ENCODE peak calls at places on chromosomes 11 and 22, in seven cellular contexts. W, P, Y, V, N, Z and K are unnamed samples.

GRCh38 chr22:45105281-45105700 is 58.4 kb upstream of the NUP50 start:
- DNase-seq in V (no peak), P (no peak), N (peak), W (no peak), Z (peak), Y (no peak), K (no peak)

GRCh38 chr11:119373917-119374631 is 7.4 kb downstream of the USP2 start:
- DNase-seq in P (peak), V (peak), N (peak), Y (peak), W (no peak), Z (peak), K (no peak)

GRCh38 chr11:83147895-83148294 is 9.0 kb upstream of the PCF11 start:
- DNase-seq in Z (no peak), V (no peak), N (no peak), Y (no peak), P (no peak), W (no peak), K (no peak)

GRCh38 chr11:106761240-106761639 is 257.0 kb downstream of the GUCY1A2 start:
- DNase-seq in Z (no peak), W (no peak), Y (no peak), N (no peak), V (no peak), P (no peak), K (no peak)

GRCh38 chr22:48739348-48740085 is 1088.2 kb downstream of the BRD1 start:
- DNase-seq in V (no peak), P (no peak), W (no peak), Z (no peak), N (no peak), Y (no peak), K (no peak)

GRCh38 chr11:27646051-27646818 is 54.0 kb downstream of the BDNF start:
- DNase-seq in Z (no peak), W (no peak), N (no peak), V (no peak), Y (no peak), P (no peak), K (no peak)

GRCh38 chr22:48459859-48460823 is 1367.5 kb downstream of the BRD1 start:
- DNase-seq in Z (no peak), V (no peak), Y (no peak), N (no peak), W (no peak), P (no peak), K (no peak)

GRCh38 chr11:130391692-130392091 is 36.7 kb downstream of the ADAMTS8 start:
- DNase-seq in W (no peak), Y (no peak), Z (no peak), P (no peak), V (no peak), N (no peak), K (no peak)

GRCh38 chr22:46297151-46297819 is 615 bp downstream of the GTSE1 start:
- DNase-seq in W (no peak), V (no peak), Z (peak), N (no peak), Y (peak), P (peak), K (no peak)

GRCh38 chr22:35734517-35734827 is 16.8 kb downstream of the APOL5 start:
- DNase-seq in P (no peak), V (no peak), Z (no peak), N (no peak), W (no peak), Y (no peak), K (no peak)

GRCh38 chr22:18998998-18999397 is 62.9 kb upstream of the PRODH start:
- DNase-seq in Y (peak), P (no peak), W (no peak), N (no peak), Z (no peak), V (no peak), K (no peak)

GRCh38 chr11:78045851-78046485 is 17.7 kb upstream of the THRSP start:
- DNase-seq in Y (peak), W (peak), V (peak), N (peak), P (peak), Z (peak), K (peak)

GRCh38 chr22:39622881-39623367 is 52.4 kb downstream of the CACNA1I start:
- DNase-seq in Y (peak), V (no peak), N (no peak), Z (peak), P (peak), W (peak), K (peak)

GRCh38 chr11:77411238-77411637 is 62.7 kb downstream of the PAK1 start:
- DNase-seq in V (no peak), Z (peak), Y (peak), W (peak), N (no peak), P (peak), K (peak)

GRCh38 chr11:69066122-69067112 is 17.7 kb downstream of the TPCN2 start:
- DNase-seq in P (no peak), Y (no peak), N (no peak), V (no peak), W (no peak), Z (no peak), K (no peak)

GRCh38 chr11:115266066-115266465 is 238.1 kb downstream of the CADM1 start:
- DNase-seq in Y (no peak), W (no peak), N (no peak), V (no peak), P (no peak), Z (no peak), K (no peak)

GRCh38 chr11:128544625-128545024 is 42.7 kb downstream of the ETS1 start:
- DNase-seq in V (no peak), Y (no peak), Z (peak), W (no peak), N (no peak), P (peak), K (no peak)

GRCh38 chr11:66676931-66677598 is 622 bp downstream of the RBM4B start:
- DNase-seq in Y (no peak), Z (peak), V (no peak), P (no peak), N (no peak), W (no peak), K (no peak)

GRCh38 chr11:101127348-101127698 is 2.3 kb downstream of the PGR start:
- DNase-seq in Z (no peak), W (no peak), V (no peak), Y (no peak), P (no peak), N (no peak), K (no peak)

GRCh38 chr11:93817426-93818348 is 32.7 kb downstream of the VSTM5 start:
- DNase-seq in N (no peak), V (no peak), P (no peak), Y (no peak), Z (no peak), W (no peak), K (no peak)

GRCh38 chr11:6736495-6737121 is 35.2 kb downstream of the OR2AG2 start:
- DNase-seq in V (no peak), N (no peak), Z (peak), P (no peak), W (no peak), Y (no peak), K (no peak)

GRCh38 chr11:132114185-132114584 is 743.8 kb downstream of the NTM start:
- DNase-seq in Z (no peak), N (no peak), Y (no peak), V (no peak), P (no peak), W (no peak), K (no peak)

GRCh38 chr11:48900131-48900800 is 83.4 kb downstream of the TRIM51G start:
- DNase-seq in W (no peak), V (no peak), Z (no peak), N (no peak), Y (no peak), P (no peak), K (no peak)

GRCh38 chr11:67273260-67273990 is 7.2 kb downstream of the GRK2 start:
- DNase-seq in Z (no peak), W (no peak), Y (no peak), V (no peak), N (no peak), P (no peak), K (no peak)

GRCh38 chr11:109946322-109946846 is 146.8 kb upstream of the ZC3H12C start:
- DNase-seq in V (peak), W (no peak), N (peak), P (peak), Y (peak), Z (peak), K (peak)

GRCh38 chr11:13108416-13108815 is 99.3 kb downstream of the RASSF10 start:
- DNase-seq in P (no peak), Z (peak), V (no peak), Y (no peak), W (no peak), N (no peak), K (no peak)

GRCh38 chr11:23688835-23689234 is 808.0 kb upstream of the LUZP2 start:
- DNase-seq in Z (peak), W (no peak), N (no peak), Y (no peak), V (no peak), P (no peak), K (no peak)

GRCh38 chr11:62542111-62542745 is 4.4 kb downstream of the AHNAK start:
- DNase-seq in W (no peak), Y (no peak), N (no peak), Z (no peak), P (no peak), V (no peak), K (no peak)

GRCh38 chr22:29706493-29706892 is 13.3 kb upstream of the CABP7 start:
- DNase-seq in N (no peak), Z (peak), W (no peak), V (no peak), P (no peak), Y (no peak), K (no peak)

GRCh38 chr11:79068356-79068755 is 372.5 kb downstream of the TENM4 start:
- DNase-seq in V (no peak), Z (no peak), P (no peak), W (no peak), Y (no peak), N (no peak), K (no peak)

GRCh38 chr22:26471522-26471921 is 12.1 kb downstream of the HPS4 start:
- DNase-seq in Z (peak), W (no peak), Y (no peak), N (no peak), V (no peak), P (no peak), K (no peak)

GRCh38 chr11:62875698-62876483 is 4.8 kb upstream of the SLC3A2 start:
- DNase-seq in V (no peak), Z (no peak), P (no peak), N (no peak), W (no peak), Y (no peak), K (no peak)

GRCh38 chr11:8038393-8038792 is 42.6 kb upstream of the TUB start:
- DNase-seq in N (no peak), P (no peak), W (no peak), Y (no peak), V (peak), Z (no peak), K (no peak)

GRCh38 chr11:73384871-73385692 is 8.9 kb downstream of the RELT start:
- DNase-seq in P (peak), Y (peak), N (no peak), V (no peak), W (no peak), Z (no peak), K (no peak)

GRCh38 chr11:23540101-23540561 is 679.9 kb upstream of the CCDC179 start:
- DNase-seq in Z (peak), W (no peak), Y (no peak), V (no peak), P (peak), N (no peak), K (no peak)

GRCh38 chr11:103798456-103798855 is 238.0 kb upstream of the DDI1 start:
- DNase-seq in V (no peak), P (no peak), Y (no peak), W (no peak), Z (no peak), N (no peak), K (no peak)